ENCODE peak calls at places on chromosome 16, in seven cellular contexts. One of them, this sample, is unnamed.

GRCh38 chr16:645852-646678 is 3.1 kb upstream of the WDR90 start:
- DNase-seq in pancreas: no peak
- DNase-seq in ovary: peak
- DNase-seq in tibial artery: no peak
- DNase-seq in lower lobe of right lung: peak
- DNase-seq in RWPE1: no peak
- DNase-seq in SJSA1: no peak
- DNase-seq in this sample: no peak

GRCh38 chr16:52676951-52677350 is 130.0 kb upstream of the TOX3 start:
- DNase-seq in lower lobe of right lung: no peak
- DNase-seq in ovary: no peak
- DNase-seq in tibial artery: no peak
- DNase-seq in RWPE1: no peak
- DNase-seq in pancreas: no peak
- DNase-seq in SJSA1: no peak
- DNase-seq in this sample: no peak

GRCh38 chr16:48206594-48207242 is 37.4 kb upstream of the LONP2 start:
- DNase-seq in tibial artery: no peak
- DNase-seq in RWPE1: peak
- DNase-seq in ovary: no peak
- DNase-seq in pancreas: no peak
- DNase-seq in lower lobe of right lung: no peak
- DNase-seq in SJSA1: no peak
- DNase-seq in this sample: no peak

GRCh38 chr16:87185983-87186382 is 131.2 kb downstream of the C16orf95 start:
- DNase-seq in pancreas: no peak
- DNase-seq in lower lobe of right lung: no peak
- DNase-seq in ovary: no peak
- DNase-seq in SJSA1: no peak
- DNase-seq in tibial artery: no peak
- DNase-seq in RWPE1: no peak
- DNase-seq in this sample: no peak

GRCh38 chr16:25051446-25052160 is 36.4 kb upstream of the ARHGAP17 start:
- DNase-seq in tibial artery: no peak
- DNase-seq in RWPE1: no peak
- DNase-seq in lower lobe of right lung: no peak
- DNase-seq in SJSA1: no peak
- DNase-seq in ovary: no peak
- DNase-seq in pancreas: no peak
- DNase-seq in this sample: no peak

GRCh38 chr16:46713634-46714033 is 24.2 kb downstream of the ORC6 start:
- DNase-seq in ovary: no peak
- DNase-seq in tibial artery: no peak
- DNase-seq in SJSA1: no peak
- DNase-seq in RWPE1: no peak
- DNase-seq in pancreas: no peak
- DNase-seq in lower lobe of right lung: no peak
- DNase-seq in this sample: no peak

GRCh38 chr16:64627781-64628180 is 494.1 kb downstream of the CDH11 start:
- DNase-seq in ovary: no peak
- DNase-seq in tibial artery: no peak
- DNase-seq in lower lobe of right lung: no peak
- DNase-seq in RWPE1: no peak
- DNase-seq in pancreas: no peak
- DNase-seq in SJSA1: no peak
- DNase-seq in this sample: no peak

GRCh38 chr16:740764-741505 is at the start of gene CIAO3:
- DNase-seq in ovary: peak
- DNase-seq in tibial artery: peak
- DNase-seq in pancreas: peak
- DNase-seq in lower lobe of right lung: peak
- DNase-seq in SJSA1: peak
- DNase-seq in RWPE1: peak
- DNase-seq in this sample: peak

GRCh38 chr16:29775742-29776408 is 2.2 kb upstream of the ZG16 start:
- DNase-seq in SJSA1: no peak
- DNase-seq in ovary: no peak
- DNase-seq in RWPE1: peak
- DNase-seq in lower lobe of right lung: no peak
- DNase-seq in tibial artery: no peak
- DNase-seq in pancreas: no peak
- DNase-seq in this sample: no peak

GRCh38 chr16:72664480-72665408 is 383.2 kb downstream of the ZFHX3 start:
- DNase-seq in SJSA1: peak
- DNase-seq in RWPE1: peak
- DNase-seq in ovary: peak
- DNase-seq in lower lobe of right lung: peak
- DNase-seq in tibial artery: peak
- DNase-seq in pancreas: peak
- DNase-seq in this sample: peak

GRCh38 chr16:72588554-72588953 is 416.6 kb upstream of the PMFBP1 start:
- DNase-seq in pancreas: no peak
- DNase-seq in RWPE1: no peak
- DNase-seq in SJSA1: no peak
- DNase-seq in ovary: no peak
- DNase-seq in tibial artery: no peak
- DNase-seq in lower lobe of right lung: no peak
- DNase-seq in this sample: no peak

GRCh38 chr16:17658881-17659280 is 188.1 kb upstream of the XYLT1 start:
- DNase-seq in lower lobe of right lung: no peak
- DNase-seq in SJSA1: no peak
- DNase-seq in ovary: no peak
- DNase-seq in tibial artery: no peak
- DNase-seq in pancreas: no peak
- DNase-seq in RWPE1: no peak
- DNase-seq in this sample: no peak

GRCh38 chr16:82630219-82630618 is 3.5 kb downstream of the CDH13 start:
- DNase-seq in tibial artery: no peak
- DNase-seq in RWPE1: peak
- DNase-seq in ovary: no peak
- DNase-seq in pancreas: no peak
- DNase-seq in lower lobe of right lung: no peak
- DNase-seq in SJSA1: no peak
- DNase-seq in this sample: no peak

DNA sequence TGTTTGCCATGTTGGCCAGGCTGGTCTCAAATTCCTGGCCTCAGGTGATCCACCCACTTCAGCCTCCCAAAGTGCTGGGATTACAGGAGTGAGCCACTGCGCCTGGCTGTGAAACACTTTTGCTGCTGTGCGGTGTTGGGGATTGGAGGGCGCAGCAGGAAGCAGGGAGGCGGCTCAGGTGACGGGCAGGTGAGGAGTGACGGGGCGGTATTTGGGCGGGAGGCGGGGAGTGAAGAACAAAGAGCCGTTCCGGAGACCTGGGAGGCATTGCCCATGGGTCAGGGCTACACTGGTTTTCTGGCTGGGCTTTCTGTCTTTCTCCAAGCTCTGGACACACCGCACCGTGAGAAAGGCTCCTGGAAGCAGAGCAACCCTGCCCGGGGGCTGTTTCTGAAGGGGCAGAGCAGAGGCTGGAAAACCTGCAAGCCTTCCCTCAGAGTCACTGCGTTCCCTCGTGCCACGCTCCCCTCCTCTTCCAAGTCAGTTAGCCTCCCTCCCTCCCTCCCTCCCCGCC is 22.1 kb downstream of the CRISPLD2 start:
- DNase-seq in tibial artery: no peak
- DNase-seq in ovary: no peak
- DNase-seq in SJSA1: no peak
- DNase-seq in lower lobe of right lung: peak
- DNase-seq in RWPE1: peak
- DNase-seq in pancreas: peak
- DNase-seq in this sample: no peak
- H3K27ac ChIP-seq in tibial artery: no peak
- H3K27ac ChIP-seq in ovary: no peak
- H3K27ac ChIP-seq in SJSA1: no peak
- H3K27ac ChIP-seq in lower lobe of right lung: peak
- H3K27ac ChIP-seq in RWPE1: peak
- H3K27ac ChIP-seq in pancreas: peak
- H3K27ac ChIP-seq in this sample: no peak

GRCh38 chr16:11848842-11849241 is 2.5 kb downstream of the RSL1D1 start:
- DNase-seq in RWPE1: no peak
- DNase-seq in lower lobe of right lung: no peak
- DNase-seq in tibial artery: no peak
- DNase-seq in pancreas: no peak
- DNase-seq in SJSA1: no peak
- DNase-seq in ovary: no peak
- DNase-seq in this sample: no peak

GRCh38 chr16:11857161-11857560 is 5.8 kb upstream of the RSL1D1 start:
- DNase-seq in RWPE1: no peak
- DNase-seq in lower lobe of right lung: no peak
- DNase-seq in tibial artery: no peak
- DNase-seq in ovary: no peak
- DNase-seq in SJSA1: no peak
- DNase-seq in pancreas: no peak
- DNase-seq in this sample: no peak

GRCh38 chr16:11852092-11852809 is 909 bp upstream of the RSL1D1 start:
- DNase-seq in RWPE1: peak
- DNase-seq in tibial artery: no peak
- DNase-seq in ovary: no peak
- DNase-seq in lower lobe of right lung: no peak
- DNase-seq in pancreas: no peak
- DNase-seq in SJSA1: peak
- DNase-seq in this sample: no peak

DNA sequence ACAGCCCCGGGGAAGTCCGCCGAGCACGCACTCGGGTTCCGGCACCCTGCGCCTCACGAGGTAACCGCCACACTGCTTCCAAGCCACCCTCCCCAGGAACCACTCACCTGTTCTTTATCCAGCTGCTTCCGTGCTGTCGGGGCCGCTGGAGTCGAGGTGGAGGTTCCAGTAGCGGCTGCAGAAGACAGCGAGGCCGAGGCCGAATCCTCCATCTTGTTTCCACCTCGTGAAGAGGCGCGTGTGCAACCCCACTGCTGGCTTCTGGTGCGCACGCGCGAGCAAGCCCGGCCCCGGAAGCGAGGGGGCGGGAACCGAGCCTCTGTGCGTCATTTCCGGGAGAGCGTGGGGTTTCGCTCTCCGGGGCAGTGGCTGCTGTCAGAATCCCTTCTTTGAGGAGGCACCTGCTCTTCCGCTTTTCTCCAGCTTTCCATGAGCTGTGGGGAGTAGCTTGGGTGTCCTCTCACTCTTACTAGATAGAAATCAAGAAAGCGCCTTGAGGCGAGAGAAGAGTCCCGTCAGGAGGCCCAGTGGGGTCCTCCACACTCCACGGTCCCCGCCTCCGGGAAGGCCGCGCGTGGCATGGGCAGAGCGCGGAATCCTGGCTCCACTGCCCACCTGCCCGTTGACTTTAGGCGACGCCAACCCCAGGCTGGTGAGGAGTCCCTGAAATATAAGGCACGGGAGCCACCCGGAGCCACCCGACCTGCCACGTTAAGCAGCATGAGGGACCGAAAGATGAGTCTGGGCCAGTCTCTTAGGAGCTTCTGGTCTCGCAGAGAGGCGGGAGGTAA is at the start of gene RSL1D1:
- DNase-seq in lower lobe of right lung: peak
- DNase-seq in tibial artery: peak
- DNase-seq in SJSA1: peak
- DNase-seq in pancreas: peak
- DNase-seq in RWPE1: peak
- DNase-seq in ovary: peak
- DNase-seq in this sample: peak
- H3K27ac ChIP-seq in lower lobe of right lung: peak
- H3K27ac ChIP-seq in tibial artery: peak
- H3K27ac ChIP-seq in SJSA1: peak
- H3K27ac ChIP-seq in pancreas: peak
- H3K27ac ChIP-seq in RWPE1: peak
- H3K27ac ChIP-seq in ovary: peak
- H3K27ac ChIP-seq in this sample: peak

GRCh38 chr16:27999687-28000086 is 63.8 kb downstream of the GSG1L start:
- DNase-seq in RWPE1: no peak
- DNase-seq in lower lobe of right lung: no peak
- DNase-seq in ovary: no peak
- DNase-seq in pancreas: no peak
- DNase-seq in tibial artery: no peak
- DNase-seq in SJSA1: no peak
- DNase-seq in this sample: no peak

GRCh38 chr16:28003021-28003865 is 60.3 kb downstream of the GSG1L start:
- DNase-seq in pancreas: no peak
- DNase-seq in tibial artery: no peak
- DNase-seq in RWPE1: no peak
- DNase-seq in SJSA1: no peak
- DNase-seq in lower lobe of right lung: no peak
- DNase-seq in ovary: no peak
- DNase-seq in this sample: no peak

GRCh38 chr16:28001184-28001583 is 62.3 kb downstream of the GSG1L start:
- DNase-seq in lower lobe of right lung: no peak
- DNase-seq in pancreas: no peak
- DNase-seq in SJSA1: no peak
- DNase-seq in ovary: no peak
- DNase-seq in tibial artery: no peak
- DNase-seq in RWPE1: no peak
- DNase-seq in this sample: no peak

GRCh38 chr16:28000314-28000713 is 63.2 kb downstream of the GSG1L start:
- DNase-seq in pancreas: no peak
- DNase-seq in SJSA1: no peak
- DNase-seq in lower lobe of right lung: no peak
- DNase-seq in tibial artery: no peak
- DNase-seq in RWPE1: no peak
- DNase-seq in ovary: no peak
- DNase-seq in this sample: no peak

DNA sequence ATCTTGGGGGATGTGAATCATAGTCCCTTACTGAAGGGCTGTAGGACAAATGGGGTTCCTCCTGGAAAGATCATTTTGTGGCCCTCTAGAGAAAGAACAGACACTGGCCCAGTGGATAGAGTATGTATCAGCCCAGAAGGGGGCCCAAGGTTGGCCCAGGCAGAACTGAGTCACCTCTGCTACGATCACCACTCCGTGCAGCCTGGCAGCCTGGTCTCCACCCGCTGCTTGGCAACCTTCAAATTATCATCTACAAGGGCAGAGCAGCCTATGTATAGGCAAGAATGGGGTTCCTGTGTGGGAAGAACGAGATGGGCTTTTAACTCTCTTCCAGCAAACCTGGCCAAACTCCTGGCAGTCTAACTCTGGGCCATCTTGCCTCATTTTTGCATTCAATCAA is 61.9 kb downstream of the GSG1L start:
- DNase-seq in SJSA1: no peak
- DNase-seq in RWPE1: no peak
- DNase-seq in lower lobe of right lung: no peak
- DNase-seq in pancreas: no peak
- DNase-seq in tibial artery: no peak
- DNase-seq in ovary: no peak
- DNase-seq in this sample: no peak
- H3K27ac ChIP-seq in SJSA1: no peak
- H3K27ac ChIP-seq in RWPE1: no peak
- H3K27ac ChIP-seq in lower lobe of right lung: no peak
- H3K27ac ChIP-seq in pancreas: no peak
- H3K27ac ChIP-seq in tibial artery: no peak
- H3K27ac ChIP-seq in ovary: no peak
- H3K27ac ChIP-seq in this sample: no peak

DNA sequence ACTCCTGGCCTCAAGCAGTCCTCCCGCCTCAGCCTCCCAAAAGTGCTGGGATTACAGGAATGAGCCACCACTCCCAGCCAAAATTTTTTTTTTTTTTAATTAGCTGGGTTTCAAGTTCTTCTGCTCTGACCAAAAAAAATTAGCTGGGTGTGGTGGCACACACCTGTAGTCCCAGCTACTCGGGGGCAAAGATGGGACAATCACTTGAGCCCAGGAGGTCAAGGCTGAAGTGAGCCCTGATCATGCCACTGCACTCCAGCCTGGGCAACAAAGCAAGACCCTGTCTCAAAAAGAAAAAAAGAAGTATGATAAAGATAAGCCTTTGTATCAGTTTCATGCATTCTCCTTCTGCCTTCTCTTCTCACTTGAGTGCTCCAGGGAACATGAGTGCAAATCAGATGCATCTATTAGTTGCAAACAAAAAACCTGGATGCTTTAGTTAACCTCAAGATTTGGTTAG is 1.9 kb downstream of the NQO1 start:
- DNase-seq in pancreas: no peak
- DNase-seq in lower lobe of right lung: no peak
- DNase-seq in ovary: no peak
- DNase-seq in SJSA1: no peak
- DNase-seq in tibial artery: no peak
- DNase-seq in RWPE1: no peak
- DNase-seq in this sample: no peak
- H3K27ac ChIP-seq in pancreas: no peak
- H3K27ac ChIP-seq in lower lobe of right lung: no peak
- H3K27ac ChIP-seq in ovary: no peak
- H3K27ac ChIP-seq in SJSA1: no peak
- H3K27ac ChIP-seq in tibial artery: peak
- H3K27ac ChIP-seq in RWPE1: peak
- H3K27ac ChIP-seq in this sample: no peak

This sample was measured in substantia nigra.